ENCODE peak calls at places on chromosomes 16 and 17, in four cellular contexts. G, P, K and R are unnamed samples. For H3K4me1, the result is how much of the 10 kb centered on the place peaks cover.

GRCh38 chr17:66580178-66580577 is 254.7 kb upstream of the CACNG5 start:
- DNase-seq in G (peak), P (no peak), K (no peak), R (peak)

GRCh38 chr17:7982171-7982570 is 20.2 kb upstream of the GUCY2D start:
- DNase-seq in G (no peak), P (peak), K (no peak), R (no peak)

GRCh38 chr17:75850928-75851692 is 4.0 kb downstream of the WBP2 start:
- DNase-seq in G (no peak), P (peak), K (no peak), R (no peak)

GRCh38 chr16:47970291-47970931 is 185.4 kb downstream of the ABCC12 start:
- DNase-seq in G (peak), P (peak), K (no peak), R (peak)

GRCh38 chr16:931651-932500 is 38.9 kb downstream of the LMF1 start:
- DNase-seq in G (no peak), P (no peak), K (no peak), R (no peak)

GRCh38 chr17:46751425-46751824 is 67.1 kb downstream of the WNT3 start:
- DNase-seq in G (no peak), P (no peak), K (no peak), R (no peak)

GRCh38 chr17:76027159-76027839 is at the start of gene EVPL:
- DNase-seq in G (no peak), P (peak), K (no peak), R (peak)

GRCh38 chr16:30996324-30996999 is 11.5 kb downstream of the HSD3B7 start:
- DNase-seq in G (peak), P (no peak), K (no peak), R (no peak)

GRCh38 chr16:78731785-78732184 is 632.3 kb downstream of the WWOX start:
- DNase-seq in G (no peak), P (no peak), K (no peak), R (no peak)

GRCh38 chr17:2704031-2704889 is 7.3 kb downstream of the CLUH start:
- DNase-seq in G (no peak), P (no peak), K (no peak), R (no peak)

GRCh38 chr16:77143364-77143763 is 47.6 kb upstream of the MON1B start:
- DNase-seq in G (peak), P (no peak), K (no peak), R (no peak)

GRCh38 chr16:57892041-57892440 is 78.9 kb downstream of the CNGB1 start:
- DNase-seq in G (peak), P (peak), K (no peak), R (no peak)

GRCh38 chr16:79278506-79278905 is 322.0 kb downstream of the MAF start:
- DNase-seq in G (no peak), P (no peak), K (peak), R (no peak)

GRCh38 chr16:4032768-4033167 is 83.5 kb downstream of the ADCY9 start:
- DNase-seq in G (no peak), P (no peak), K (peak), R (no peak)

GRCh38 chr17:83064021-83064731 is 15.2 kb upstream of the METRNL start:
- DNase-seq in G (no peak), P (no peak), K (no peak), R (no peak)

GRCh38 chr16:9092963-9093477 is 1.6 kb downstream of the HAPSTR1 start:
- DNase-seq in G (no peak), P (no peak), K (peak), R (peak)

GRCh38 chr17:76458580-76459490 is 5.9 kb upstream of the UBE2O start:
- DNase-seq in G (peak), P (peak), K (no peak), R (peak)

GRCh38 chr16:85781685-85782370 is 17.5 kb downstream of the EMC8 start:
- DNase-seq in G (no peak), P (no peak), K (no peak), R (no peak)

GRCh38 chr17:44956076-44956475 is 8.5 kb upstream of the KIF18B start:
- DNase-seq in G (no peak), P (no peak), K (no peak), R (no peak)

GRCh38 chr17:78774956-78775571 is 7.0 kb downstream of the CYTH1 start:
- DNase-seq in G (no peak), P (peak), K (peak), R (no peak)

GRCh38 chr16:30557397-30557949 is 701 bp downstream of the ZNF764 start:
- DNase-seq in G (peak), P (no peak), K (no peak), R (no peak)

GRCh38 chr17:78716814-78717393 is 65.2 kb downstream of the CYTH1 start:
- DNase-seq in G (no peak), P (peak), K (peak), R (no peak)

GRCh38 chr16:28575446-28576109 is 21.3 kb downstream of the SULT1A2 start:
- DNase-seq in G (no peak), P (no peak), K (no peak), R (no peak)

GRCh38 chr17:19513897-19514488 is 19.7 kb upstream of the SLC47A1 start:
- DNase-seq in G (peak), P (peak), K (peak), R (peak)

GRCh38 chr17:57142925-57143324 is 57.9 kb downstream of the AKAP1 start:
- DNase-seq in G (peak), P (no peak), K (no peak), R (no peak)

GRCh38 chr17:78107976-78108725 is 20.4 kb downstream of the TMC6 start:
- DNase-seq in G (no peak), P (no peak), K (no peak), R (no peak)

GRCh38 chr17:49575524-49576120 is at the start of gene NXPH3:
- DNase-seq in G (peak), P (peak), K (peak), R (peak)

GRCh38 chr17:12765544-12765943 is 23.8 kb upstream of the ARHGAP44 start:
- DNase-seq in G (peak), P (peak), K (no peak), R (peak)

GRCh38 chr17:68792873-68793272 is 162.3 kb downstream of the ABCA8 start:
- DNase-seq in G (peak), P (no peak), K (no peak), R (no peak)

GRCh38 chr16:7183768-7184167 is 148.9 kb upstream of the RBFOX1 start:
- DNase-seq in G (no peak), P (no peak), K (no peak), R (no peak)

GRCh38 chr17:35051183-35051578 is 12.3 kb downstream of the RFFL start:
- DNase-seq in G (peak), P (no peak), K (peak), R (no peak)

GRCh38 chr17:74532115-74532514 is 840 bp upstream of the CD300LB start:
- DNase-seq in G (no peak), P (no peak), K (no peak), R (no peak)

GRCh38 chr17:76909971-76910760 is 42.0 kb downstream of the MGAT5B start:
- DNase-seq in G (peak), P (peak), K (peak), R (peak)

GRCh38 chr17:29155966-29156338 is 24.2 kb downstream of the MYO18A start:
- DNase-seq in G (peak), P (no peak), K (no peak), R (peak)

GRCh38 chr17:80555266-80555665 is 10.6 kb downstream of the RPTOR start:
- DNase-seq in G (no peak), P (no peak), K (no peak), R (no peak)

GRCh38 chr16:51150894-51151320 is at the start of gene SALL1:
- DNase-seq in G (peak), P (no peak), K (no peak), R (no peak)

GRCh38 chr16:51152691-51153261 is 1.7 kb upstream of the SALL1 start:
- DNase-seq in G (peak), P (no peak), K (no peak), R (no peak)

GRCh38 chr16:51153275-51153991 is 2.4 kb upstream of the SALL1 start:
- DNase-seq in G (peak), P (no peak), K (no peak), R (no peak)

GRCh38 chr16:51151435-51151950 is 423 bp upstream of the SALL1 start:
- DNase-seq in G (peak), P (no peak), K (no peak), R (no peak)

DNA sequence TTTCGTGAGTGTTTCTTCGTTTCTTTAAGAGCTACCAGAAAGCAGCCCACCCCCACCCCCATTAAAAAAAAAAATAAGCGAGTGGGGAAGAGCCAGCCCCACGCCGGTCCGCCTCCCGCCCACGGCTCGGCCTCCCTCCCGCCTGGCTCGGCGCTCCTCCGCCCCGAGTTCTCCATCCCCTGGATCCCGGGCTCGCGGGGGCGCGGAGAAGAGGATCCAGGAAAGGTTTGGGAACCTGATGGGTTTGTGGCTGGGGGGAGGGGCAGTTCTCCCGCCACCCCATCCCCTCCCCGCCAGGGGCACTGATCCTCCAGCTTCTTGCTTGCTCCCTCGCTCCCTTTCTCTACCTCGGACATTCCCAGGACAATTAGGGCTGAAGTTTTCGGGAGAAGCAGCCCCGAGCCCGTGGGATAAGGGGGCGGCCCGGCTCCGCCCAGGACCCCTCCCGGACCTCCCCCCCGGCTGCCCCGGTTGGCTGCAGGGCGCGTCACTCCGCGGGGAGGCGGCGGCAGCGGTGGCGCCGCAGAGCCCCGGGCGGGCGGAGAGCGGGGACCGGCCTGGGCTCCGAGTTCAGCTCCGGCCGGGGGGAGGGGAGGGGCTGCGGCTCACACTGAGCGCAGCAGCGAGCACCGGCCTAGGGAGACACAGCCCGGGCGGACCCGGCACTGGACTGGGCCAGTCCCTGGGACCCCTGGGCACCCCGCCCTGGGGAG is 1.0 kb upstream of the SALL1 start:
- DNase-seq in G (peak), P (no peak), K (no peak), R (no peak)
- H3K4me1 ChIP-seq in G (under half), P (under half), K (under half), R (under half)

DNA sequence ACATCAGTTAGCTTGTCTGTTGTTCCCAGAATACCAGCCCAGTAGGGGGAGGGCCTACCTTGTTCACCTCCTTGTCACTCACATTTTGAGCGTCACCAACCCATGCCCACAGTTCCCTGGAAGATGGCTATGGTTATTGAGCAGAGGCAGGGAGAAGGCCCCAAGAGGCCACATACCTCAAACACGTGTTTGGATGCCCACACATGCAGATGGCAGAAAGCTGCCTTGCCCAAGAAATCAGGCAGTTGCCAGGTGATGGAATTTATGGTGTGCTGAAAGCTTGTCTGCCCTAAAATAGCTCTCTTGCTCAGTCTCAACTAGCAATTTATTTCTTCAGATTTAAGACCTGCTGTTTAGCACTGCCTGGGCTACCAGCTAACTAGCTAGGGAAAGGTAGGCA is 16.5 kb upstream of the CMTM4 start:
- DNase-seq in G (no peak), P (no peak), K (no peak), R (no peak)
- H3K4me1 ChIP-seq in G (under half), P (under half), K (under half), R (under half)

DNA sequence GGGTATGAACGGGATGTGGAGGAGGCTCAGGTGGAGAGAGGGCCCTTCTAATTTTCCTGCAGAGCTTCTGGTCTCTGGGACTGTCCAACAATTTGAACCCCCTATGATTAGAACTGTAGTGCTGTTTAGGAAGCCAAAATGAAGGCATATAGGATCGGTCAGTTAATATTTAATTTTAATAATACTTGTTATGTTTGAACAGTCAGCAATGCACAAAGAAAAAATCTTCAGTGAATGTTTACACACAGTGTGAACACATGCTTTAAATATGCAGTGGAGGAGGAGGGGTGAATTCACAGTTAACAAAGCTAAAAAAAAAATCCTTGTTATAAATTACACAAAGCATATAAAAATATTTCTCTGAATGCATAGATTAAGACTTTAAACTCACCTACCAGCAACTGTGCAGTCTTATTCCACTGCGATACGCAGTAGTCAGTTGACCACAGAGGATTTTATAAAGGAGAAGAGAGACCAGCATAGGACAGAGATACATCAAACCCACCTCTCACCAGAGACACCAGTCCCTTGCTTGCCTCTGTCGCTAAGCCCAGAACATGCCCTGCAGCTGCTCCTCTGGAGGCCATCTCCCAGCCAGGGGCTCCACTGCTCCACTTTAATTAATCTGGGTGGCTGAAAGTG is 14.6 kb downstream of the ANKRD40 start:
- DNase-seq in G (no peak), P (no peak), K (no peak), R (no peak)
- H3K4me1 ChIP-seq in G (under half), P (under half), K (under half), R (under half)

DNA sequence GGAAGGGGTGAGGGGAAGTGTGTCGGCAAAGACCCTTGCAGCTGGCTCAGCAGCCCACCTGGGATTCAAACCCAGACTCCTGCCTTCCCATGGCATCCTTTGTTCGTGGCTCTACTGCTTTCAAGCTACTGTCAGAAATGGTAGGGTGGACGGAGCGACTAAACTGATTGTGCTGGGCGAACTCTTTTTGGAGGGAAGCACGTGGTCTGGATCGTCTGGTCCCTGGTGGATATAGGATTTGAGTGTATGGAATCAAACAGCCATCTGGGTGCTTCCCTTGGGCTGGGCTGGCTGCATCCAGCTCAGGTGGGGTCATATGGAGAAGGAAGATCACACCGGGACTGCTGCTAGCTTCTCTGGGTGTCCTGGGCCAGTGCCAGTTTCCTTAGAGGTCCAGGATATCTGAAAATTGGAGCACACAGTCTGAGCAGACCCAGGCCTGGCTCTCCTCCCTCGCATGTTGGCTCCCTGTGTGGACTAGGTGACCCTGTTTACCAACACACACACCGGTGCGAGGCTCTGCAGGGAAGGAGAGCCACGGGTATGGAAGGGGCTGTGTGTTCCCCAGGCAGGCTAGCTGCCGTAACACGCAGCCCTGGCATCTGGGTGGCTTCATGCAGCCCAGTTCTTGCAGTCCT is 8.6 kb downstream of the CMIP start:
- DNase-seq in G (no peak), P (no peak), K (no peak), R (no peak)
- H3K4me1 ChIP-seq in G (under half), P (under half), K (under half), R (under half)

GRCh38 chr16:67930191-67930590 is 1.5 kb downstream of the CTRL start:
- DNase-seq in G (no peak), P (no peak), K (peak), R (no peak)
- H3K4me1 ChIP-seq in G (under half), P (under half), K (under half), R (under half)

DNA sequence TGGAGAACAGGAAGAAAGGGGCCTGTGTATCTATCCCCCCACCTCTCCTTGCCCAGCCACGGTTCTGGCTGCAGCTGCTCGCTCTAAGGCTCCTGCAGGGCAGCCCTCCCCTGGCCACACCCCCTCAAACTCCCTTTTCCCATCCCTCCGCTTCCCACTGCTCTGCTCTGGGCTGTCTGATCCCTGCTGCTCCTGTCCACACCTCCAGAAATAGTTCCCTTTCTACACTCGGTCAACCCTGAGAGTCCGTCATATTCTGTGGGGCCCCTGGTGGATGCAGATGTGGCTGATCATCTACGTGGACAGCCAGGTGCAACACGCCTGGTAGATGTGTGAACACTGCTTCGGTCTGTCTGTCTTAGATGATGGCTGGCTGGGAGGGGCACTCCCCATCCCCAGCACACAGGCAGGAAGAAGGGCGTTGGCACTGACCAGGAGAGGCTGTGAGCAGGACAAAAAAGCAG is 19.3 kb upstream of the KRT19 start:
- DNase-seq in G (no peak), P (no peak), K (no peak), R (no peak)
- H3K4me1 ChIP-seq in G (under half), P (under half), K (under half), R (under half)

DNA sequence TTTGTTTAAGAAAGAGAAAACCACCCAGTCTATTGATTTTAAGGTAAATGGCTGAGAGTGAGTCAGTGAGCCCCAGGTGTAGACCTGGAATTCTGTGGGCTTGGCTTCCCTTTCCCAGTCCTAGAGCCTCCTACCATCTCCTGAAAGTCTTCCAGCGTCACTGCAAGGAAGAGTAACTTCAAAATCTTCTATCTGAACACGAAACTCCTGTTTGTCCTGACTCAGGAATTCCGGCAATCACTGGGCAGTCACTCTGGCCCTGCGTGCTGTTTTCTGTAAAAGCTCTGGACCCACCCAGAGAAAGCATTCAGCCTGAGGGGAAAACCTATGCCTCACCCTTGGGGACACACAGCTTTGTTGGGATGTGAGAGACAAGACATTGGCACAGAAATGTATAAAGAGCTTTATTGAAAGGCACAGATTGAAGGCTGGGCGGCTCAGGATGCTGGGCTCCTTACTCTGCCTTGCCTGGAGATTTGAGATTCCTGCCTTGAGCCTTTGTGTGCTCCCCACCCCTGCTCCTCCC is 15.9 kb downstream of the MINK1 start:
- DNase-seq in G (no peak), P (peak), K (no peak), R (peak)
- H3K4me1 ChIP-seq in G (under half), P (half or more), K (under half), R (half or more)

GRCh38 chr17:40104570-40105471 is 4.4 kb upstream of the NR1D1 start:
- DNase-seq in G (no peak), P (peak), K (no peak), R (no peak)

GRCh38 chr17:40109471-40109824 is 9.1 kb upstream of the NR1D1 start:
- DNase-seq in G (peak), P (no peak), K (no peak), R (no peak)

GRCh38 chr17:40106089-40106759 is 5.8 kb upstream of the NR1D1 start:
- DNase-seq in G (no peak), P (no peak), K (no peak), R (no peak)

GRCh38 chr17:40107266-40107980 is 7.0 kb upstream of the NR1D1 start:
- DNase-seq in G (peak), P (no peak), K (peak), R (no peak)

DNA sequence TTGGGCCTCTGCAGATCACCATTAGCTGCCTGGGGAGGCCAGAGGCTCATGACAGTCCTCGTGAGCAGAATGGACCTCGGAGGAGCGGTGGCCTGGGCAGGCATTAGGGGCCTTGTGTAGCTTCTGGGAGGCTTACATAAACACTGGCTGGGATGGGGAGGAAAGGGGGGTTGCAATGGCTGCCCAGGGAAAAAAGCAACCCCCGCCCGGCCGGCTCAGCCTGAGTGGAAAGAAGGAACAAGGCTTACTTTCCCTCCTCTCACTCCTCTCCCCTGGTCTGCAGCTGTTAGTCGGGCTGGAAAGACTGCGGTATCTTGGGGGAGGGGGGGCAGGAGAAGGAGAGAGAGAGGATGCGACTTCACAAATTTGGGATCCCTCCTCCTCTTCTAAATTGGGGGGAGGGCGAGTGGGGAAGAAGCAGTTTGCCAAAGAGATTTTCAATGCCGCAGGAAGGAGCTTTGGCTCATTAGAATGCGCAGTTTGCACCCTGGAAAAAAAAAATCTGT is 6.4 kb upstream of the NR1D1 start:
- DNase-seq in G (peak), P (no peak), K (no peak), R (no peak)
- H3K4me1 ChIP-seq in G (under half), P (under half), K (half or more), R (under half)